ENCODE peak calls at places on chromosomes 6 and 20, in eight cellular contexts. P, E, V, U, D, O, R and S are unnamed samples. For H3K4me1, the result is how much of the 10 kb centered on the place peaks cover.

GRCh38 chr6:43639984-43640800 is 4.6 kb downstream of the MAD2L1BP start:
- DNase-seq in E (no peak), V (no peak), D (no peak), O (no peak), P (no peak), R (no peak), U (no peak), S (no peak)

GRCh38 chr6:50549460-50549859 is 163.9 kb upstream of the TFAP2D start:
- DNase-seq in V (no peak), U (no peak), E (no peak), R (no peak), P (no peak), O (no peak), D (no peak), S (no peak)

GRCh38 chr6:43903739-43904290 is 133.8 kb downstream of the VEGFA start:
- DNase-seq in V (no peak), U (no peak), R (no peak), P (no peak), E (no peak), D (no peak), O (no peak), S (no peak)

GRCh38 chr20:63296411-63297299 is 3.7 kb downstream of the COL20A1 start:
- DNase-seq in D (no peak), U (no peak), E (no peak), P (no peak), V (no peak), O (no peak), R (no peak), S (no peak)

GRCh38 chr6:154179443-154179842 is 140.4 kb downstream of the OPRM1 start:
- DNase-seq in D (no peak), E (no peak), V (no peak), R (no peak), U (no peak), O (no peak), P (no peak), S (no peak)

GRCh38 chr6:89021629-89022028 is 58.2 kb upstream of the RNGTT start:
- DNase-seq in U (no peak), P (no peak), V (peak), E (no peak), R (peak), O (peak), D (peak), S (no peak)

GRCh38 chr6:40999498-41000070 is 39.4 kb downstream of the UNC5CL start:
- DNase-seq in R (no peak), P (peak), E (peak), U (peak), D (peak), V (peak), O (peak), S (peak)

GRCh38 chr6:150408842-150409241 is 40.0 kb downstream of the IYD start:
- DNase-seq in O (no peak), P (no peak), D (no peak), V (no peak), E (no peak), R (no peak), U (no peak), S (no peak)

GRCh38 chr20:54139188-54139587 is 34.6 kb downstream of the CYP24A1 start:
- DNase-seq in R (no peak), O (no peak), U (no peak), V (no peak), P (no peak), E (no peak), D (no peak), S (no peak)

GRCh38 chr20:42366626-42367025 is 748.4 kb upstream of the CHD6 start:
- DNase-seq in O (no peak), E (no peak), P (no peak), U (no peak), R (no peak), D (no peak), V (no peak), S (no peak)

GRCh38 chr6:138774370-138774769 is 801 bp downstream of the CCDC28A start:
- DNase-seq in V (no peak), U (peak), E (no peak), P (no peak), R (no peak), D (no peak), O (no peak), S (no peak)

GRCh38 chr20:45987108-45987780 is 15.2 kb upstream of the ZNF335 start:
- DNase-seq in D (no peak), U (peak), R (peak), E (peak), V (peak), P (peak), O (peak), S (peak)

GRCh38 chr6:11413728-11414127 is 123.8 kb upstream of the TMEM170B start:
- DNase-seq in D (no peak), V (no peak), P (no peak), E (no peak), O (no peak), U (no peak), R (peak), S (no peak)

GRCh38 chr20:24208652-24209051 is 220.1 kb upstream of the GGTLC1 start:
- DNase-seq in V (no peak), U (no peak), D (no peak), R (no peak), P (peak), E (no peak), O (peak), S (no peak)

GRCh38 chr6:133202610-133203343 is 38.4 kb upstream of the EYA4 start:
- DNase-seq in E (no peak), D (no peak), U (no peak), V (no peak), P (no peak), O (no peak), R (no peak), S (no peak)

GRCh38 chr20:33656783-33657703 is 5.1 kb upstream of the C20orf144 start:
- DNase-seq in U (no peak), V (no peak), E (no peak), R (no peak), D (no peak), P (no peak), O (no peak), S (no peak)

GRCh38 chr6:84546427-84546914 is 217.9 kb downstream of the TBX18 start:
- DNase-seq in R (no peak), E (no peak), U (no peak), V (no peak), P (no peak), D (no peak), O (no peak), S (no peak)

GRCh38 chr6:44000164-44000842 is 126.9 kb downstream of the MRPL14 start:
- DNase-seq in D (no peak), E (no peak), U (no peak), O (peak), R (no peak), P (no peak), V (no peak), S (no peak)

GRCh38 chr6:129239825-129240491 is 357.0 kb downstream of the LAMA2 start:
- DNase-seq in O (no peak), D (no peak), P (no peak), R (peak), V (no peak), E (no peak), U (no peak), S (no peak)

GRCh38 chr6:149862901-149863595 is 1.1 kb downstream of the LRP11 start:
- DNase-seq in P (peak), D (no peak), O (peak), U (peak), E (peak), R (peak), V (peak), S (peak)

GRCh38 chr6:30500421-30501069 is 11.2 kb downstream of the HLA-E start:
- DNase-seq in R (no peak), U (no peak), V (no peak), O (no peak), P (no peak), D (no peak), E (no peak), S (no peak)

GRCh38 chr6:154537486-154537885 is 27.0 kb upstream of the CNKSR3 start:
- DNase-seq in D (no peak), E (no peak), U (no peak), R (no peak), V (peak), P (no peak), O (peak), S (no peak)

GRCh38 chr6:153334121-153334520 is 203.0 kb upstream of the RGS17 start:
- DNase-seq in O (no peak), P (no peak), V (no peak), E (no peak), D (no peak), R (peak), U (no peak), S (no peak)

GRCh38 chr20:32036252-32036651 is 15.8 kb upstream of the HCK start:
- DNase-seq in D (no peak), O (no peak), E (no peak), V (no peak), R (no peak), U (no peak), P (no peak), S (no peak)

GRCh38 chr6:16278048-16278724 is 39.8 kb downstream of the GMPR start:
- DNase-seq in V (peak), U (no peak), P (no peak), D (no peak), O (no peak), E (no peak), R (peak), S (peak)

GRCh38 chr6:99613705-99614429 is 7.2 kb downstream of the PRDM13 start:
- DNase-seq in E (no peak), D (no peak), V (peak), O (peak), P (peak), U (no peak), R (no peak), S (no peak)

GRCh38 chr6:137690721-137691120 is 176.3 kb upstream of the TNFAIP3 start:
- DNase-seq in E (no peak), P (no peak), V (no peak), U (no peak), R (no peak), O (no peak), D (no peak), S (no peak)

GRCh38 chr6:33490621-33491020 is 36.2 kb downstream of the ZBTB9 start:
- DNase-seq in O (peak), U (no peak), R (no peak), E (no peak), D (no peak), V (no peak), P (no peak), S (peak)

GRCh38 chr20:10110151-10110550 is 75.4 kb downstream of the ANKEF1 start:
- DNase-seq in V (no peak), U (no peak), E (no peak), R (peak), D (no peak), O (no peak), P (no peak), S (no peak)

GRCh38 chr20:3041818-3042504 is 1.5 kb upstream of the GNRH2 start:
- DNase-seq in V (no peak), D (no peak), P (no peak), R (no peak), E (no peak), U (peak), O (peak), S (no peak)

GRCh38 chr20:57265649-57266250 is 691 bp downstream of the BMP7 start:
- DNase-seq in V (no peak), P (peak), O (peak), U (no peak), R (peak), D (no peak), E (no peak), S (no peak)
- H3K4me3 ChIP-seq in V (peak), P (peak), O (peak), U (no peak), R (no peak), D (peak), E (peak), S (peak)

GRCh38 chr6:300494-301198 is 8.4 kb downstream of the DUSP22 start:
- DNase-seq in E (no peak), V (no peak), U (no peak), R (no peak), O (no peak), P (no peak), D (no peak), S (no peak)

GRCh38 chr6:302760-303159 is 10.5 kb downstream of the DUSP22 start:
- DNase-seq in O (no peak), U (no peak), P (no peak), R (no peak), E (no peak), V (no peak), D (no peak), S (no peak)

GRCh38 chr6:303263-303662 is 11.0 kb downstream of the DUSP22 start:
- DNase-seq in P (no peak), D (no peak), O (no peak), V (no peak), R (no peak), E (no peak), U (no peak), S (no peak)

GRCh38 chr6:301526-301925 is 9.2 kb downstream of the DUSP22 start:
- DNase-seq in V (no peak), D (no peak), R (no peak), O (no peak), E (no peak), P (no peak), U (no peak), S (no peak)

GRCh38 chr6:301929-302705 is 9.8 kb downstream of the DUSP22 start:
- DNase-seq in V (no peak), O (no peak), U (no peak), E (no peak), P (no peak), D (no peak), R (no peak), S (no peak)
- H3K4me1 ChIP-seq in V (under half), O (under half), U (under half), E (under half), P (under half), D (under half), R (under half), S (under half)

GRCh38 chr6:125808060-125808459 is 17.3 kb downstream of the NCOA7 start:
- DNase-seq in P (no peak), V (no peak), D (no peak), O (peak), E (no peak), R (no peak), U (no peak), S (no peak)
- H3K4me3 ChIP-seq in P (no peak), V (no peak), D (no peak), O (no peak), E (no peak), R (no peak), U (no peak), S (no peak)

GRCh38 chr6:83065511-83066192 is at the start of gene UBE3D:
- DNase-seq in P (peak), U (peak), R (peak), O (peak), V (peak), D (peak), E (peak), S (peak)
- H3K4me1 ChIP-seq in P (under half), U (under half), R (under half), O (under half), V (under half), D (under half), E (under half), S (under half)

DNA sequence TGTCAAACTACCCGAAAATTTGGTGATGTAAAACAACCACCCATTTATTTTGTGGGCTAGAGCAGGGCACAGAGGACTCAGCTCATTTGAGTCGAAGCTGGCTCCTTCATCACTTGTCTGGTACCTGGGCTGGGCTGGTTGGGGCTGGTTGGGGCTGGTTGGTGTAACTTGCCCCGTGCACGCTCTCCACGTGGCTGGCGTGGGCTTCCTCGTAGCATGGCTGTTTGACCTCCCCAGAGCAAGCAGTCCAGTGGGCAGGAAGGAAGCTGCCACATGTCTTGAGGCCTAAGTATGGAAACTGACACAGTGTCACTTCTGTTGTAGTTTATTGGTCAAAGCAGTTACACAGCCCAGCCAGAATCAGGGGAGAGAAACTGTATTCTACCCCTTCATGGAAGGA is 27.1 kb downstream of the BCAS4 start:
- DNase-seq in E (no peak), R (no peak), D (no peak), V (no peak), P (no peak), O (no peak), U (no peak), S (no peak)
- H3K4me3 ChIP-seq in E (no peak), R (no peak), D (no peak), V (no peak), P (no peak), O (no peak), U (no peak), S (no peak)

DNA sequence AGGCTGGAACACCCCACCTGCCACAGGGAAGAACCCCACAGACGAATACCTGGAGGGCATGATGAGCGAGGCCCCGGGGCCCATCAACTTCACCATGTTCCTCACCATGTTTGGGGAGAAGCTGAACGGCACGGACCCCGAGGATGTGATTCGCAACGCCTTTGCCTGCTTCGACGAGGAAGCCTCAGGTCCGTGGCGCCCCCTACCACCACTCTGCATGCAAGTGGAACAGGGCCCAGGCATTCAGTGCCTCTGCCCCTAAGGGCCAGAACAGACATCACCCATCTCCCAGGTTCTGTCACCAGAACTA is 6.6 kb downstream of the MYL9 start:
- DNase-seq in U (no peak), V (no peak), O (peak), E (no peak), D (no peak), P (no peak), R (no peak), S (no peak)
- H3K4me1 ChIP-seq in U (under half), V (under half), O (under half), E (under half), D (under half), P (under half), R (under half), S (under half)